ENCODE peak calls at places on chromosomes 4 and X, in ten cellular contexts. One of them, this sample, is unnamed.
A peak's percentile ranks its signal among the peaks of the same experiment; 100 is the strongest.

GRCh38 chr4:139633661-139634060 is 32.0 kb upstream of the MGST2 start:
- DNase-seq in prostate gland: peak; percentile 27
- DNase-seq in endothelial cell of umbilical vein: peak; percentile 29
- DNase-seq in Panc1: no peak
- DNase-seq in suprapubic skin: no peak
- DNase-seq in SK-N-SH: no peak
- DNase-seq in breast epithelium: no peak
- DNase-seq in esophagus muscularis mucosa: no peak
- DNase-seq in GM23338: peak; percentile 64
- DNase-seq in stomach: peak; percentile 41
- DNase-seq in this sample: no peak

GRCh38 chr4:38281416-38282071 is 321.3 kb downstream of the PTTG2 start:
- DNase-seq in prostate gland: no peak
- DNase-seq in endothelial cell of umbilical vein: no peak
- DNase-seq in Panc1: no peak
- DNase-seq in suprapubic skin: no peak
- DNase-seq in SK-N-SH: no peak
- DNase-seq in breast epithelium: no peak
- DNase-seq in esophagus muscularis mucosa: no peak
- DNase-seq in GM23338: no peak
- DNase-seq in stomach: no peak
- DNase-seq in this sample: no peak

GRCh38 chrX:122504026-122504425 is 680.1 kb upstream of the GRIA3 start:
- DNase-seq in prostate gland: no peak
- DNase-seq in endothelial cell of umbilical vein: no peak
- DNase-seq in Panc1: no peak
- DNase-seq in suprapubic skin: no peak
- DNase-seq in SK-N-SH: no peak
- DNase-seq in breast epithelium: no peak
- DNase-seq in esophagus muscularis mucosa: no peak
- DNase-seq in GM23338: no peak
- DNase-seq in stomach: no peak
- DNase-seq in this sample: no peak

GRCh38 chrX:12206413-12206812 is 68.1 kb downstream of the FRMPD4 start:
- DNase-seq in prostate gland: no peak
- DNase-seq in endothelial cell of umbilical vein: no peak
- DNase-seq in Panc1: no peak
- DNase-seq in suprapubic skin: no peak
- DNase-seq in SK-N-SH: no peak
- DNase-seq in breast epithelium: no peak
- DNase-seq in esophagus muscularis mucosa: no peak
- DNase-seq in GM23338: no peak
- DNase-seq in stomach: no peak
- DNase-seq in this sample: no peak

GRCh38 chr4:139609647-139610046 is 53.6 kb upstream of the SETD7 start:
- DNase-seq in prostate gland: no peak
- DNase-seq in endothelial cell of umbilical vein: peak; percentile 37
- DNase-seq in Panc1: no peak
- DNase-seq in suprapubic skin: no peak
- DNase-seq in SK-N-SH: no peak
- DNase-seq in breast epithelium: no peak
- DNase-seq in esophagus muscularis mucosa: no peak
- DNase-seq in GM23338: no peak
- DNase-seq in stomach: no peak
- DNase-seq in this sample: no peak

GRCh38 chrX:65451663-65452062 is 82.9 kb downstream of the LAS1L start:
- DNase-seq in prostate gland: no peak
- DNase-seq in endothelial cell of umbilical vein: peak; percentile 19
- DNase-seq in Panc1: peak; percentile 10
- DNase-seq in suprapubic skin: no peak
- DNase-seq in SK-N-SH: peak; percentile 9
- DNase-seq in breast epithelium: no peak
- DNase-seq in esophagus muscularis mucosa: no peak
- DNase-seq in GM23338: peak; percentile 56
- DNase-seq in stomach: no peak
- DNase-seq in this sample: no peak

GRCh38 chr4:147941373-147941772 is 209.5 kb downstream of the ARHGAP10 start:
- DNase-seq in prostate gland: no peak
- DNase-seq in endothelial cell of umbilical vein: no peak
- DNase-seq in Panc1: no peak
- DNase-seq in suprapubic skin: no peak
- DNase-seq in SK-N-SH: no peak
- DNase-seq in breast epithelium: no peak
- DNase-seq in esophagus muscularis mucosa: no peak
- DNase-seq in GM23338: no peak
- DNase-seq in stomach: no peak
- DNase-seq in this sample: no peak

GRCh38 chr4:127113852-127114362 is 518.9 kb upstream of the INTU start:
- DNase-seq in prostate gland: no peak
- DNase-seq in endothelial cell of umbilical vein: no peak
- DNase-seq in Panc1: no peak
- DNase-seq in suprapubic skin: no peak
- DNase-seq in SK-N-SH: no peak
- DNase-seq in breast epithelium: no peak
- DNase-seq in esophagus muscularis mucosa: no peak
- DNase-seq in GM23338: no peak
- DNase-seq in stomach: no peak
- DNase-seq in this sample: no peak

GRCh38 chr4:6290769-6291547 is 21.3 kb downstream of the WFS1 start:
- DNase-seq in prostate gland: no peak
- DNase-seq in endothelial cell of umbilical vein: no peak
- DNase-seq in Panc1: no peak
- DNase-seq in suprapubic skin: no peak
- DNase-seq in SK-N-SH: no peak
- DNase-seq in breast epithelium: no peak
- DNase-seq in esophagus muscularis mucosa: no peak
- DNase-seq in GM23338: peak; percentile 32
- DNase-seq in stomach: no peak
- DNase-seq in this sample: no peak

GRCh38 chr4:6290256-6290655 is 20.6 kb downstream of the WFS1 start:
- DNase-seq in prostate gland: no peak
- DNase-seq in endothelial cell of umbilical vein: no peak
- DNase-seq in Panc1: no peak
- DNase-seq in suprapubic skin: no peak
- DNase-seq in SK-N-SH: no peak
- DNase-seq in breast epithelium: no peak
- DNase-seq in esophagus muscularis mucosa: no peak
- DNase-seq in GM23338: no peak
- DNase-seq in stomach: no peak
- DNase-seq in this sample: no peak

GRCh38 chr4:6292376-6293096 is 22.9 kb downstream of the WFS1 start:
- DNase-seq in prostate gland: no peak
- DNase-seq in endothelial cell of umbilical vein: no peak
- DNase-seq in Panc1: no peak
- DNase-seq in suprapubic skin: no peak
- DNase-seq in SK-N-SH: no peak
- DNase-seq in breast epithelium: no peak
- DNase-seq in esophagus muscularis mucosa: no peak
- DNase-seq in GM23338: no peak
- DNase-seq in stomach: no peak
- DNase-seq in this sample: no peak

GRCh38 chr4:6293097-6293445 is 23.4 kb downstream of the WFS1 start:
- DNase-seq in prostate gland: no peak
- DNase-seq in endothelial cell of umbilical vein: no peak
- DNase-seq in Panc1: no peak
- DNase-seq in suprapubic skin: no peak
- DNase-seq in SK-N-SH: no peak
- DNase-seq in breast epithelium: no peak
- DNase-seq in esophagus muscularis mucosa: no peak
- DNase-seq in GM23338: no peak
- DNase-seq in stomach: no peak
- DNase-seq in this sample: no peak

GRCh38 chr4:6291784-6292297 is 22.2 kb downstream of the WFS1 start:
- DNase-seq in prostate gland: no peak
- DNase-seq in endothelial cell of umbilical vein: no peak
- DNase-seq in Panc1: no peak
- DNase-seq in suprapubic skin: no peak
- DNase-seq in SK-N-SH: no peak
- DNase-seq in breast epithelium: no peak
- DNase-seq in esophagus muscularis mucosa: no peak
- DNase-seq in GM23338: no peak
- DNase-seq in stomach: no peak
- DNase-seq in this sample: no peak
- TF ChIP-seq POLR2AphosphoS5 in prostate gland: no peak
- TF ChIP-seq POLR2AphosphoS5 in endothelial cell of umbilical vein: no peak
- TF ChIP-seq POLR2AphosphoS5 in Panc1: no peak
- TF ChIP-seq POLR2AphosphoS5 in suprapubic skin: no peak
- TF ChIP-seq POLR2AphosphoS5 in SK-N-SH: no peak
- TF ChIP-seq POLR2AphosphoS5 in breast epithelium: no peak
- TF ChIP-seq POLR2AphosphoS5 in esophagus muscularis mucosa: no peak
- TF ChIP-seq POLR2AphosphoS5 in GM23338: no peak
- TF ChIP-seq POLR2AphosphoS5 in stomach: no peak
- TF ChIP-seq POLR2AphosphoS5 in this sample: no peak

GRCh38 chr4:186708554-186708953 is 15.1 kb downstream of the FAT1 start:
- DNase-seq in prostate gland: no peak
- DNase-seq in endothelial cell of umbilical vein: no peak
- DNase-seq in Panc1: no peak
- DNase-seq in suprapubic skin: no peak
- DNase-seq in SK-N-SH: no peak
- DNase-seq in breast epithelium: no peak
- DNase-seq in esophagus muscularis mucosa: no peak
- DNase-seq in GM23338: no peak
- DNase-seq in stomach: no peak
- DNase-seq in this sample: no peak
- TF ChIP-seq POLR2AphosphoS5 in prostate gland: no peak
- TF ChIP-seq POLR2AphosphoS5 in endothelial cell of umbilical vein: no peak
- TF ChIP-seq POLR2AphosphoS5 in Panc1: no peak
- TF ChIP-seq POLR2AphosphoS5 in suprapubic skin: no peak
- TF ChIP-seq POLR2AphosphoS5 in SK-N-SH: no peak
- TF ChIP-seq POLR2AphosphoS5 in breast epithelium: no peak
- TF ChIP-seq POLR2AphosphoS5 in esophagus muscularis mucosa: no peak
- TF ChIP-seq POLR2AphosphoS5 in GM23338: no peak
- TF ChIP-seq POLR2AphosphoS5 in stomach: no peak
- TF ChIP-seq POLR2AphosphoS5 in this sample: no peak

DNA sequence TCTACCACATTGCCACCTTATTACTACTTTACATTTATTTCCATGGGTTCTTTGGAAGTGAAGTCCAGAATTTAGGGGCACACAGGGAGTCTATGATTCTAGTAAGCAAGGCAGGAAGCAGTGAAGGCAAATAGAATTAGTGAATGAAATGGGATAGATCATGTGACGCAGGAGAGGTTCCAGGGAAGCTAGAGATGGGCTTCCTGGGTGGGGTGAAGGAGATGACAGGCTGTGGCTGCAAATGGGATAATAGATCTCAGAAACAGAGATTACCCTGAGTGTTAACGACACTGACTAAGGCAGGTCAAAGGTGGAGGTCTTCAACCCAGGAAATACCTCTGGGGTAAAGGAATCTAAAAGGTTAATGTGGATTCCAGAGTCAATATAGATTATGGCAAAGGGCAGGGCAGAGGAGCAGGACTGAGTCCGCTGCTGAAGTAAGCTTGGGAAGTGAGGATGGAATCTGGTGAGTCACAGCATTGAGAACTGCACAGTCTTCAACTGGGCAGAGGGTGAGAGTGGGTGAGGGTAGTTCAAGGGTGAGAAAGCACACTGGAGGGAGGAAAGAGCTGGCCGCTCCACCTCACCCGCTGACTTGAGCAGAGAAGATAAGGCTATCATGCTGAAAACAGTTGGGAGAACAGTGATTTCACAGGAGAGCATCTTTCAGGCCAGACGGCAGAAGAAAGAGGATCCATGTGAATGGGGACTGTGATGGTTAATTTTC is 70.8 kb downstream of the ANXA3 start:
- DNase-seq in prostate gland: no peak
- DNase-seq in endothelial cell of umbilical vein: peak; percentile 65
- DNase-seq in Panc1: no peak
- DNase-seq in suprapubic skin: no peak
- DNase-seq in SK-N-SH: no peak
- DNase-seq in breast epithelium: no peak
- DNase-seq in esophagus muscularis mucosa: no peak
- DNase-seq in GM23338: no peak
- DNase-seq in stomach: no peak
- DNase-seq in this sample: no peak
- TF ChIP-seq POLR2AphosphoS5 in prostate gland: no peak
- TF ChIP-seq POLR2AphosphoS5 in endothelial cell of umbilical vein: no peak
- TF ChIP-seq POLR2AphosphoS5 in Panc1: no peak
- TF ChIP-seq POLR2AphosphoS5 in suprapubic skin: no peak
- TF ChIP-seq POLR2AphosphoS5 in SK-N-SH: no peak
- TF ChIP-seq POLR2AphosphoS5 in breast epithelium: no peak
- TF ChIP-seq POLR2AphosphoS5 in esophagus muscularis mucosa: no peak
- TF ChIP-seq POLR2AphosphoS5 in GM23338: no peak
- TF ChIP-seq POLR2AphosphoS5 in stomach: no peak
- TF ChIP-seq POLR2AphosphoS5 in this sample: no peak

DNA sequence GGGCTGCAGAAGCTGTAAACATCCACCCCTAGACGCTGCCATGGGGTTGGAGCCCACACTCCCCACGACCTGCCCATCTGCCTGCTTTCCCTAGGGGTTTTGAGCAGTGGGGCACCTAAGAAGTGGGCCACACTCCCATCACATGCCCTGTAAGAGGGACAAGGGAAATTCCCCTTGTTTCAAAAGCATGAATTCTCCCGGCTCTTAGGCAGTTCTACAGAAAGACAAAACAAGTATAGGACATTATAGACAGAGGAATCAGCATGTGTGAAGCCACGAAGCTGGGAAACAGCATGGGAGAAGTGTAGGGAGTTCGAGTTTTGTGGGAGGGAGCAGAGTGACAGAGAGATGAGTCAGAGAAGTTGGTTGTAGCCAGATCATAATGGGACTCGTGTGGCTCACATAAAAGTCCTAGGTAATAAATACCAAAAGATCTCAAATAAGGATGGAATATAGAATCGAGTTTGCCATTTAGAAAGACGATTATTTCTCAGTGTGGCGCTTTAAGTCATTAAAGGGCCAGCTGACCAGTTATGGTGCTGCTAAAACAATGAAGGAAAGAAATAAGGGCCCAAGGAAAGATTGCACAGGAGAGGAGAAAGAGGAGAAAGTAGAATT is 23.9 kb downstream of the APOO start:
- DNase-seq in prostate gland: no peak
- DNase-seq in endothelial cell of umbilical vein: peak; percentile 37
- DNase-seq in Panc1: no peak
- DNase-seq in suprapubic skin: no peak
- DNase-seq in SK-N-SH: no peak
- DNase-seq in breast epithelium: no peak
- DNase-seq in esophagus muscularis mucosa: no peak
- DNase-seq in GM23338: peak; percentile 6
- DNase-seq in stomach: no peak
- DNase-seq in this sample: no peak
- TF ChIP-seq POLR2AphosphoS5 in prostate gland: no peak
- TF ChIP-seq POLR2AphosphoS5 in endothelial cell of umbilical vein: no peak
- TF ChIP-seq POLR2AphosphoS5 in Panc1: no peak
- TF ChIP-seq POLR2AphosphoS5 in suprapubic skin: no peak
- TF ChIP-seq POLR2AphosphoS5 in SK-N-SH: no peak
- TF ChIP-seq POLR2AphosphoS5 in breast epithelium: no peak
- TF ChIP-seq POLR2AphosphoS5 in esophagus muscularis mucosa: no peak
- TF ChIP-seq POLR2AphosphoS5 in GM23338: no peak
- TF ChIP-seq POLR2AphosphoS5 in stomach: no peak
- TF ChIP-seq POLR2AphosphoS5 in this sample: peak; percentile 7

This sample was measured in vagina.